ENCODE peak calls at places on chromosomes 5 and 9, in eight cellular contexts. H, E, Y, N, Q, V, P and X are unnamed samples.

GRCh38 chr5:43037929-43038510 is 2.1 kb downstream of the ANXA2R start:
- DNase-seq in H (peak; percentile 71), N (peak; percentile 43), Q (peak; percentile 88), P (no peak), E (no peak), Y (no peak), V (no peak), X (peak; percentile 60)

GRCh38 chr9:136220017-136220729 is 15.2 kb upstream of the LHX3 start:
- DNase-seq in Q (no peak), P (peak; percentile 63), E (no peak), Y (no peak), H (no peak), N (peak; percentile 45), V (no peak), X (no peak)

GRCh38 chr9:114621975-114622609 is 11.0 kb downstream of the TMEM268 start:
- DNase-seq in Y (peak; percentile 62), H (peak; percentile 89), V (no peak), P (no peak), E (no peak), Q (no peak), N (no peak), X (no peak)

GRCh38 chr9:136901516-136902258 is 15.4 kb downstream of the TRAF2 start:
- DNase-seq in E (no peak), Y (no peak), V (no peak), H (peak; percentile 70), Q (no peak), N (no peak), P (peak; percentile 96), X (no peak)

GRCh38 chr5:179698935-179699639 is at the start of gene CANX:
- DNase-seq in Y (no peak), H (peak; percentile 65), Q (no peak), N (no peak), E (no peak), P (no peak), V (no peak), X (no peak)

GRCh38 chr5:178469975-178470692 is 120.1 kb downstream of the COL23A1 start:
- DNase-seq in P (no peak), Q (no peak), N (no peak), E (no peak), H (no peak), V (no peak), Y (no peak), X (no peak)

GRCh38 chr5:113205807-113206206 is 229.0 kb downstream of the TSSK1B start:
- DNase-seq in P (no peak), Q (no peak), Y (no peak), H (no peak), V (no peak), E (no peak), N (no peak), X (no peak)

GRCh38 chr9:20944507-20944906 is 86.9 kb downstream of the HACD4 start:
- DNase-seq in P (no peak), N (no peak), V (no peak), H (no peak), E (no peak), Q (no peak), Y (no peak), X (no peak)

GRCh38 chr9:98097836-98098235 is 21.2 kb downstream of the TRIM14 start:
- DNase-seq in H (no peak), E (no peak), P (no peak), V (no peak), N (peak; percentile 45), Q (no peak), Y (no peak), X (no peak)

DNA sequence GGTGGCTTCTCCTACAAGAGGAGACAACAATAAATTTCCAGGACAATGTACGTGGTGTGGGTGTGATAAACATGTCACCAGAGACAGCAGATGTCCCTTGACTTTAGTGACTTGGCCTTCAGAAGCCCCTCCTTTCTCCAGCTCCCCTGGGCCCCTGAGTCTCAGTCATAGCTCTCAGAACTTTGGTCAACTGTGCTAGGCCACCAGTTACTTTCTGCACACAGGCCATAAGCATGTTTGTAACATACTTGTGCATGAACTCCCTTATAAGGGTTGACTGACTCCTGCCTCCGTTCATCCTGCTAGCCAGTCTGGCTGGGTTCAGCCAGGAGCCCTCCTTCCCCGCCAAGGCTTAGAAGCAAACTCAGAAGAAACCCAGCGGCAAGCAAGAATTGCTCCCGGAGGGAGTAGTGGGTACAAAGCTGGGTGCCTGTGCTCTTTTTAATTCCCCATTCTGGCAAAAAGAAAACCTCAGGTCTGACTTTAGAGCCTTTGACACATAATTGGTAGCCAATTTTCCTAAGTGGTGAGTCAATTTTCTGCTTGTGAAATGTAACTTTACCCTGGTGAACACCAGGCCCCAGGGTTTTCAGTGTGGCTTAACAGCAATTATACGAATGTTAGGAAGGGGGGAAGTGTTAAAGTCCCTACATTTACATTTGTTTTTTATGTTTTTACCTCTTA is 49.2 kb downstream of the EBF1 start:
- DNase-seq in N (peak; percentile 51), Q (no peak), E (no peak), H (peak; percentile 91), Y (no peak), V (no peak), P (no peak), X (no peak)
- H3K4me1 ChIP-seq in N (peaks cover 86% of the 10 kb centered on the region), Q (no peaks in the 10 kb centered on the region), E (peaks cover 17% of the 10 kb centered on the region), H (peaks cover 34% of the 10 kb centered on the region), Y (peaks cover 10% of the 10 kb centered on the region), V (peaks cover 4% of the 10 kb centered on the region), P (no peaks in the 10 kb centered on the region), X (no peaks in the 10 kb centered on the region)

DNA sequence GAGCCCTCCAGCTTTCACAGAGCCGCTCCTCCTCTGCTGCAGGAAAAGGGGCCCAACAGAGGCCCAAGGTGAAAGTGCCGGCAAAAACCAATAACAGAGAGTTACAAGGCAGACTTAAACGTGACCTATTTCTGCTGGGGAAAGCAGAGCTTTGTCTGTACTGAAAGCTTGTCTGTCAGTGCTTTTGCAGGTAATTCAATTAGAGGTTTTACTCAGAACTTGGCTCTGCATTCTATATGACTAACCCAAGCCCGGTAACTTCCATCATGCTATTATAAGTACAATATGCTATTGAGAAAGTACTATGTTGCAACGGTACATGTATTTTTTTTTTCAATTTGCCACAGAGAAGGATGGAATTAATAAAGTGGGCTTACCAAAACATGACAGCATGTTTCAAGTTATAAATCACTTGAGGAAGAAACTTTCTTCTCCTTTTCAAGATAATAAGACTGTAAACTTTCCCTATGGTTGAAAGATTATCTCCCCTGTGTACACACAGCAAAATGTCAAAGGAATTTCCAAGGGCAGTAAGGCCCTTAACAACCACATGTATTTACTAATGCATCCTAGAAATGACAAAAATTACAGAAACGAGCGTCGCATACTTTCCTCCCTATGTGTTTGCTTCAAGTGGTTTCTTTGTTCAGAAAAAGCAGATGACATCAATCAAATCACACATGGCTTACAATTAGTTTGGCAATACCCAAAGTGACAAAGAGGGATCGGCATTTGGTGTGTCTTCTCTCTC is 282.5 kb downstream of the EFNA5 start:
- DNase-seq in Y (no peak), Q (peak; percentile 65), P (peak; percentile 98), N (peak; percentile 58), H (peak; percentile 90), V (no peak), E (no peak), X (peak; percentile 48)
- H3K4me3 ChIP-seq in Y (no peak overlapping the region), Q (no peak overlapping the region), P (peak overlapping the region; percentile 15), N (peak overlapping the region; percentile 44), H (peak overlapping the region; percentile 58), V (no peak overlapping the region), E (no peak overlapping the region), X (no peak overlapping the region)

DNA sequence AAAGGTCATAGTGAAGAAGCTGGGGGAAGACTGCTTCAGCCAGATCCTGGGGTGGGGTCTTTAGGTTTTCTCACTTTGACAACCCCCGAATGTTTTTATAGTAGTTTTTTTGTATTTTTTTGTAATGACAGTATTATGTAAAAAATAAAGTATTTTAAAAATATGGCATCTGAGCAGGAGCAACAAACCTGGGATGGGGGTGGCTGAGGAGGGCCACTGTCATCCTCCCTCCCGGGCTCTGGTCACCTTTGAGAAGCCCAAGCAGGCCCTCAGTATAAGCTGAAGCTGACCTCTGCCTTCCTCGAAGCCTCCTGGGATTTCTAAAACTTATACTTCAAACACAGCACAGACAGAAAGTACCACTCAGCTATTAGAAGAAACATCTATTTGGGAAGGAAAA is 8.7 kb downstream of the DNAJB5 start:
- DNase-seq in N (no peak), Y (no peak), E (no peak), H (no peak), V (no peak), P (no peak), Q (no peak), X (no peak)
- H3K4me1 ChIP-seq in N (peaks cover 8% of the 10 kb centered on the region), Y (peaks cover 9% of the 10 kb centered on the region), E (peaks cover 33% of the 10 kb centered on the region), H (peaks cover 51% of the 10 kb centered on the region), V (peaks cover 24% of the 10 kb centered on the region), P (peaks cover 28% of the 10 kb centered on the region), Q (peaks cover 25% of the 10 kb centered on the region), X (peaks cover 3% of the 10 kb centered on the region)

DNA sequence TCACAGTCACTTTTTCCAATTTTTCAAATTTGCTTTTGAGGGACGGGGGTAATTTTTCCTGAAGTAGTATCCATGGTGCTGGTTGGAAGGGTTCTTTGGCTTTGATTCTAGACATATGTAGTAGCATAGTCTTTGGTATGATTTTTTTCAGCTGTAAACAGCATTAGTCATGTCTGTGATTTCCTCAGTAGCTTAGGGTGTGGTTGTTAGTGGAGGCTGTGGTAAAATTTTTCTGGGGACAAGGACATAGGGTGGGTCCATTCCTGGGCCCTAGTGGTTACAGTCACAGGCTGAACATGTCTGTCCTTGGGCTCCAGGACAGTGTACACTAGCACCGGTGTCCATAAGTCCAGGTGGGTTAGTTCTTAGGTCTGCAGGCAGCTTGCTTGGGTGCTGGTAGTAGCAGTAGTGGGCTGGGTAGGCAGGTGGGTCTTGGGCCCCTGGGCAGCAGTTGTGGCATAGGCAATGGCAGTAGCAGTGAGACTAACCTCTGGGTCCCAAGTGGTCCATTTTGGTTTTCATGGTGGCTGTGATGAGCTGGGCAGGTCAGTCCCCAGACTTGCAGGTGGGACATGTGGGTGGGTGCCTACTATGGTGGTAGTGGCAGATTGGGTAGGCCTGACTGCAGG is 100.0 kb upstream of the CXCL14 start:
- DNase-seq in Y (no peak), V (no peak), Q (no peak), H (no peak), N (no peak), E (no peak), P (no peak), X (no peak)
- H3K4me3 ChIP-seq in Y (no peak overlapping the region), V (no peak overlapping the region), Q (no peak overlapping the region), H (no peak overlapping the region), N (no peak overlapping the region), E (no peak overlapping the region), P (no peak overlapping the region), X (no peak overlapping the region)

GRCh38 chr5:151151263-151151660 is 6.3 kb downstream of the ANXA6 start:
- DNase-seq in P (no peak), Y (no peak), H (no peak), N (no peak), V (no peak), Q (no peak), E (no peak), X (no peak)
- H3K4me1 ChIP-seq in P (no peaks in the 10 kb centered on the region), Y (peaks cover 32% of the 10 kb centered on the region), H (peaks cover 46% of the 10 kb centered on the region), N (peaks cover 79% of the 10 kb centered on the region), V (peaks cover 71% of the 10 kb centered on the region), Q (peaks cover 4% of the 10 kb centered on the region), E (peaks cover 80% of the 10 kb centered on the region), X (peaks cover 2% of the 10 kb centered on the region)

GRCh38 chr9:12784461-12785250 is 9.8 kb downstream of the LURAP1L start:
- DNase-seq in H (peak; percentile 97), V (peak; percentile 68), Q (no peak), P (peak; percentile 96), N (no peak), Y (no peak), E (peak; percentile 70), X (no peak)
- H3K4me3 ChIP-seq in H (peak overlapping the region; percentile 38), V (no peak overlapping the region), Q (no peak overlapping the region), P (peak overlapping the region; percentile 29), N (no peak overlapping the region), Y (no peak overlapping the region), E (no peak overlapping the region), X (no peak overlapping the region)

DNA sequence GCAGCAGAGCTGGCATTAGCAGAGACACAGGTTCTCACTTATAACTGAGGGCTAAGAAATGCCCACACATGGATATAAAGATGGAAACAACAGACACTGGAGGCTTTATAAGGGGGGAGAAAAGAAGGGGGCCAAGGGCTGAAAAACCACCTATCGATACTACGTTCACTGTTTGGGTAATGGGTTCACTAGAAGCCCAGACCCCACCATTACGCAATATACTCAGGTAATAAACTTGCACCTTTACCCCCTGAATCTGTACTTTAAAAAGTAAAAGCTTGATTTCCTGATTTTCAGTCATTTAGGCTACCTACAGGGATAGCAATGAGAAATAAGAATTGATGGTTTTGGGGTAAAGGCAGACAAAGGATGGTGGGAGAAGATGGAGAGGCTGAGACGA is 1.9 kb upstream of the MINAR2 start:
- DNase-seq in V (no peak), H (no peak), E (no peak), Q (no peak), N (no peak), P (no peak), Y (no peak), X (no peak)
- H3K4me1 ChIP-seq in V (no peaks in the 10 kb centered on the region), H (no peaks in the 10 kb centered on the region), E (no peaks in the 10 kb centered on the region), Q (no peaks in the 10 kb centered on the region), N (no peaks in the 10 kb centered on the region), P (no peaks in the 10 kb centered on the region), Y (no peaks in the 10 kb centered on the region), X (no peaks in the 10 kb centered on the region)